ENCODE peak calls at places on chromosomes 4 and X, in nine cellular contexts. A is transverse colon, P is sigmoid colon, H is HCT116, T is suprapubic skin, B is H1, F is esophagus muscularis mucosa, U is GM12878, E is endothelial cell of umbilical vein. C is an unnamed sample. For H3K36me3 and H3K4me1, the result is how much of the 10 kb centered on the place peaks cover.

GRCh38 chr4:8938623-8939022 is 67.0 kb upstream of the HMX1 start:
- DNase-seq in A (no peak), P (no peak), H (no peak), T (no peak), B (no peak), F (no peak), U (no peak), E (no peak), C (no peak)

GRCh38 chr4:147799986-147800555 is 68.2 kb downstream of the ARHGAP10 start:
- DNase-seq in A (no peak), P (no peak), H (no peak), T (no peak), B (no peak), F (no peak), U (peak), E (no peak), C (no peak)

GRCh38 chr4:128527356-128527755 is 239.7 kb upstream of the PGRMC2 start:
- DNase-seq in A (no peak), P (no peak), H (no peak), T (no peak), B (no peak), F (no peak), U (no peak), E (no peak), C (no peak)

GRCh38 chr4:119736559-119736958 is 108.0 kb upstream of the PDE5A start:
- DNase-seq in A (no peak), P (no peak), H (no peak), T (no peak), B (no peak), F (no peak), U (no peak), E (no peak), C (no peak)

GRCh38 chr4:139746430-139746829 is 80.8 kb downstream of the MGST2 start:
- DNase-seq in A (no peak), P (no peak), H (no peak), T (no peak), B (no peak), F (no peak), U (no peak), E (no peak), C (no peak)

GRCh38 chr4:98728433-98728832 is 70.0 kb upstream of the TSPAN5 start:
- DNase-seq in A (no peak), P (no peak), H (no peak), T (no peak), B (no peak), F (peak), U (no peak), E (peak), C (no peak)

GRCh38 chrX:46152756-46153155 is 392.5 kb downstream of the ZNF674 start:
- DNase-seq in A (no peak), P (no peak), H (no peak), T (no peak), B (no peak), F (no peak), U (no peak), E (no peak), C (no peak)

GRCh38 chr4:7817877-7818675 is 121.6 kb downstream of the AFAP1 start:
- DNase-seq in A (no peak), P (peak), H (no peak), T (no peak), B (no peak), F (no peak), U (no peak), E (no peak), C (no peak)

GRCh38 chr4:127291316-127291715 is 341.4 kb upstream of the INTU start:
- DNase-seq in A (no peak), P (no peak), H (no peak), T (no peak), B (no peak), F (no peak), U (no peak), E (no peak), C (no peak)

GRCh38 chrX:27444093-27444908 is 18.8 kb downstream of the PPP4R3C start:
- DNase-seq in A (no peak), P (no peak), H (no peak), T (no peak), B (no peak), F (no peak), U (no peak), E (no peak), C (no peak)

GRCh38 chrX:80016182-80016581 is 1.6 kb downstream of the TBX22 start:
- DNase-seq in A (no peak), P (no peak), H (no peak), T (no peak), B (no peak), F (no peak), U (no peak), E (no peak), C (no peak)

GRCh38 chr4:72568959-72569718 is at the start of gene ADAMTS3:
- DNase-seq in A (peak), P (peak), H (no peak), T (peak), B (peak), F (peak), U (no peak), E (peak), C (peak)

GRCh38 chrX:46686003-46686645 is 72.8 kb downstream of the SLC9A7 start:
- DNase-seq in A (peak), P (no peak), H (peak), T (no peak), B (no peak), F (no peak), U (no peak), E (peak), C (no peak)

GRCh38 chr4:182369211-182369610 is 126.0 kb downstream of the TENM3 start:
- DNase-seq in A (no peak), P (no peak), H (no peak), T (no peak), B (no peak), F (no peak), U (no peak), E (no peak), C (no peak)

GRCh38 chrX:109990582-109991276 is 12.2 kb upstream of the TMEM164 start:
- DNase-seq in A (no peak), P (no peak), H (no peak), T (no peak), B (no peak), F (no peak), U (no peak), E (no peak), C (no peak)

GRCh38 chrX:2272337-2272736 is 228.4 kb downstream of the DHRSX start:
- DNase-seq in A (no peak), P (no peak), H (no peak), T (peak), B (no peak), F (no peak), U (no peak), E (no peak), C (no peak)

GRCh38 chr4:123649644-123650356 is 253.2 kb downstream of the SPRY1 start:
- DNase-seq in A (peak), P (peak), H (no peak), T (no peak), B (peak), F (no peak), U (no peak), E (no peak), C (no peak)

GRCh38 chrX:107738272-107738671 is 37.3 kb downstream of the TSC22D3 start:
- DNase-seq in A (no peak), P (no peak), H (no peak), T (no peak), B (no peak), F (no peak), U (no peak), E (no peak), C (no peak)

GRCh38 chr4:119523399-119523798 is 105.2 kb downstream of the PDE5A start:
- DNase-seq in A (no peak), P (no peak), H (no peak), T (no peak), B (no peak), F (no peak), U (no peak), E (peak), C (no peak)

GRCh38 chr4:72366601-72367000 is 202.4 kb downstream of the ADAMTS3 start:
- DNase-seq in A (no peak), P (no peak), H (no peak), T (no peak), B (no peak), F (no peak), U (no peak), E (no peak), C (no peak)

GRCh38 chrX:39772057-39772832 is 325.5 kb downstream of the BCOR start:
- DNase-seq in A (no peak), P (no peak), H (no peak), T (no peak), B (peak), F (no peak), U (no peak), E (peak), C (no peak)

GRCh38 chrX:4710618-4711433 is 997.4 kb upstream of the PRKX start:
- DNase-seq in A (no peak), P (no peak), H (no peak), T (no peak), B (no peak), F (no peak), U (peak), E (no peak), C (no peak)

GRCh38 chr4:96895826-96896225 is 1055.9 kb downstream of the PDHA2 start:
- DNase-seq in A (no peak), P (no peak), H (no peak), T (no peak), B (no peak), F (no peak), U (no peak), E (no peak), C (no peak)

GRCh38 chr4:42391981-42392380 is 5.3 kb upstream of the SHISA3 start:
- DNase-seq in A (no peak), P (no peak), H (no peak), T (no peak), B (no peak), F (no peak), U (no peak), E (no peak), C (no peak)

GRCh38 chr4:87620491-87620890 is 12.2 kb downstream of the DSPP start:
- DNase-seq in A (no peak), P (no peak), H (no peak), T (no peak), B (no peak), F (no peak), U (no peak), E (no peak), C (no peak)
- TF ChIP-seq POLR2AphosphoS5 in A (no peak), P (peak), H (no peak), T (no peak), B (no peak), F (peak), U (no peak), E (no peak), C (no peak)

DNA sequence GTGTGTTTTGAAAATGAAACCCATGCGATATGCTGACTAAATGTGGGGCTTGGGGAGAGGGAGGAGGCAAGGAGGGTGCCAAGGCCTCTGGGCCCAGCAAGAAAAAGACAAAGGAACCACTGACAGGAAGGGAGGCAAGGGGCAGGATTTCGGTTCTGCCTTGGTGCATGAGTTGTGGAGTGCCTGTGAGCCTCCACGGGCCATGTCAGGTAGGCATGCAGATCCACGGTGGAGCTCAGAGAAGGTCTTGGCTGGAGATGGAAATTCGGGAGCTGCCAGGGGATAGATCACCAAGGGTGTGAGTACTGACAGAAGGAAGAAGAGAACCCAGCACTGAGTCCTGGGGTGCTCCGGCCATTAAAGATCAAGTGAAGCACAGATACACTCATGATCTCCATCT is 4.1 kb downstream of the EVC2 start:
- DNase-seq in A (no peak), P (no peak), H (no peak), T (no peak), B (no peak), F (no peak), U (no peak), E (no peak), C (no peak)
- H3K36me3 ChIP-seq in A (under half), P (under half), H (under half), T (under half), B (under half), F (under half), U (under half), E (under half), C (under half)

GRCh38 chr4:32569844-32570243 is 1849.7 kb downstream of the PCDH7 start:
- DNase-seq in A (no peak), P (no peak), H (no peak), T (no peak), B (no peak), F (no peak), U (peak), E (no peak), C (no peak)

DNA sequence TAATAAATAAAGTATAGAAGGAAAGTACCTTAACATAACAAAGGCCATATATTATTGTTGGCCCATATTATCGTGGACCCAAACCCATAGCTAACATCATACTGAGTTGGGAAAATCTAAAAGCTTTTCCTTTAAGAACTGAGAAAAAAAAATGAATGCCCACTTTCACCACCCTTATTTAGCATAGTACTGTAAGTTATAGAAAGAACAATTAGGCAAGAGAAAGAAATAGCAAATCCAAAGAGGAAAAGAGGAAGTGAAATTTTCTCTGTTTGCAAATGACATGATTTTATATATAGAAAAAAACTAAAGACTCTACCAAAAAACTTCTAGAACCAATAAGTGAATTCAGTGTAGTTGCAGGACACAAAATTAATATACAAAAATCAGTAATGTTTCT is 1854.6 kb downstream of the PCDH7 start:
- DNase-seq in A (no peak), P (no peak), H (no peak), T (no peak), B (no peak), F (no peak), U (no peak), E (no peak), C (no peak)
- H3K4me1 ChIP-seq in A (under half), P (under half), H (under half), T (under half), B (under half), F (under half), U (under half), E (under half), C (under half)

DNA sequence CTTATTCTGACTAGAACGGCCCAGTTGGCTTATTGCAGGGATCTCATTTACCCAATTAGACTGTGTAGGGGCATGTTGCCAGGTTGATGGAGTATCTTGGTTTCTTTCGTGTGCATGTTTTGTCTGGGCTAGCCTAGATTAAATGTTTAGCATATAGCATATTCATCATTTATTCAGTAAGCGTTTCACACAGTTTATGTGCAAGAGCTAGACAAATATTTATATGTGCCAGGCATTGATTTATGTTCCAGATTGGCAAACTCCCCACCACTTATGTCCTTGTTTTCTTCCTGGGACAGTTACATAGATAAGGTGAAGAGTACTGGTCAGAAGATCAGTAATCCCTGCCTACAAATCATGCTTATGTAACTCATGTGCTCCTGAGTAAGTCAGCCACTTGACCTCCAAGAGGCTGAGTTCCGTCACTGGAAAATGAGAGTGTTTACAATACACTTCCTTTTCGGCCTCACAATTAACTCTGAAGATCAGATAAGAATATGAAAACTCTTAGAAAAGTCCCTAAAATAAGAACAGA is 57.2 kb downstream of the RUFY3 start:
- DNase-seq in A (no peak), P (no peak), H (no peak), T (no peak), B (no peak), F (no peak), U (no peak), E (peak), C (no peak)
- TF ChIP-seq POLR2AphosphoS5 in A (no peak), P (peak), H (no peak), T (no peak), B (no peak), F (no peak), U (no peak), E (no peak), C (no peak)

GRCh38 chr4:174663254-174663653 is 141.0 kb upstream of the HPGD start:
- DNase-seq in A (no peak), P (no peak), H (no peak), T (no peak), B (no peak), F (no peak), U (no peak), E (no peak), C (no peak)

GRCh38 chr4:174657472-174657871 is 135.2 kb upstream of the HPGD start:
- DNase-seq in A (no peak), P (no peak), H (no peak), T (no peak), B (no peak), F (no peak), U (no peak), E (no peak), C (no peak)

GRCh38 chr4:174654634-174655033 is 132.3 kb upstream of the HPGD start:
- DNase-seq in A (no peak), P (no peak), H (no peak), T (no peak), B (no peak), F (no peak), U (no peak), E (no peak), C (no peak)

GRCh38 chr4:174658246-174658645 is 136.0 kb upstream of the HPGD start:
- DNase-seq in A (no peak), P (no peak), H (no peak), T (no peak), B (no peak), F (no peak), U (no peak), E (no peak), C (no peak)
- H3K36me3 ChIP-seq in A (under half), P (under half), H (under half), T (under half), B (under half), F (under half), U (under half), E (under half), C (under half)

GRCh38 chr4:151691639-151692442 is 69.0 kb downstream of the GATB start:
- DNase-seq in A (no peak), P (no peak), H (no peak), T (no peak), B (no peak), F (no peak), U (no peak), E (no peak), C (no peak)

GRCh38 chr4:151689211-151689991 is 71.4 kb downstream of the GATB start:
- DNase-seq in A (no peak), P (no peak), H (no peak), T (no peak), B (no peak), F (no peak), U (no peak), E (no peak), C (no peak)

GRCh38 chr4:151690884-151691283 is 69.9 kb downstream of the GATB start:
- DNase-seq in A (no peak), P (no peak), H (no peak), T (no peak), B (no peak), F (no peak), U (no peak), E (no peak), C (no peak)

GRCh38 chr4:151688785-151689043 is 72.1 kb downstream of the GATB start:
- DNase-seq in A (no peak), P (no peak), H (no peak), T (no peak), B (no peak), F (no peak), U (no peak), E (no peak), C (no peak)

DNA sequence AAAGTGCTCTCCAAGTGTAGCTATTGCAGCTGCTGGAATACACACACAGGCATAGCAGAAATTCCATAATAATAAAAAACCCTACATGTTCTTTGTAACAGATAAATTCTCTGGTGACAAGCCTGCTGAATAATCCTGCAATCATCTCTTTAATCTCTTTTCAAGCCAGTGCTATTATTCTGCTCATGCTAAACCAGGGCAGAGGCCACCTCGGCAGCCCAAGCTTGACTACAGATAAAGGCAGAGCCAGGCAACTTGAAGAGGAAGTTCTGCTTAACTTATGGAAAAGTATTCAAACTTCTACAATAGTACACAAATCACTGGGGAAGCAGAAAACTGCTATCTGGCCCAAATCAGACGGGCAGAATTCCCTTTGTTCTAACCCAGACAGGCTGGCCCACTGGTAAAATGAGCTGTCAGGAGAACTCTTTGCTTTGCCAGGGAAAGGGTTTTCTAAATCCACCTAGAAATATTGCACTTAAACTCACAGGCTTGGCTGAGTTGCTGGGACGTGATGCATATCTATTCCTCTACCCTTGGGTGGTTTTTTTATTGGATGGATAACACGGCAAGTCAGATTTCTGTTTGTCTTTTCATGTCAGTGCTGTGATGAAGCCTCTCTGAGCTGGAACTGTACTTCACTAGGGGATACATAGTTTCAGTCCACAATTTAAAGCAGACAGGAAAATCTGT is 70.5 kb downstream of the GATB start:
- DNase-seq in A (no peak), P (no peak), H (no peak), T (no peak), B (no peak), F (no peak), U (no peak), E (peak), C (no peak)
- H3K4me1 ChIP-seq in A (under half), P (under half), H (under half), T (half or more), B (under half), F (half or more), U (under half), E (under half), C (under half)

GRCh38 chrX:49053223-49054072 is 5.4 kb upstream of the CCDC120 start:
- DNase-seq in A (peak), P (peak), H (no peak), T (no peak), B (no peak), F (no peak), U (no peak), E (peak), C (no peak)
- TF ChIP-seq POLR2AphosphoS5 in A (no peak), P (peak), H (no peak), T (no peak), B (no peak), F (peak), U (no peak), E (no peak), C (no peak)

DNA sequence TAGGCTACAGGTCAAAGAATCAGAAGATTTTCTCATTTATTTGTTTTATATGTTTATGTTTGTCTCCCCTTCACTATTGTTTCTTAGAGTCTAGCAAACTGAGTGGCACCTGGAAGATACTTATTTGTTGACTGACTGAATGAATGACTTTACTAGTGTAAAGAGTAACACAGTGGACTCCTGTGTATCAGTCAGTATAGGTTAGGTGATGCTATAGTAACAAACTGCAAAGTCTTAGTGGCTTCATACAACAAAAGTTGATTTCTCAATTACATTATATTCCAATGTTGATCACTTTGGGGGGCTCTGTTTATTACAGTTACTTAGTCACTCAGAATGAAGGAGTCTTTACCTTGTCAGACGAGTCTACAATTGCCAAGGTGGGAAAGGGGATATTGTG is 76.6 kb downstream of the DCK start:
- DNase-seq in A (no peak), P (no peak), H (no peak), T (no peak), B (no peak), F (no peak), U (no peak), E (no peak), C (no peak)
- H3K36me3 ChIP-seq in A (under half), P (under half), H (under half), T (under half), B (under half), F (under half), U (under half), E (under half), C (under half)